ENCODE peak calls at places on chromosomes 13 and 19, in seven cellular contexts. M is psoas muscle, G is K562, O is tibial nerve, V is tibial artery, E is cardiac fibroblast, Y is cardiac muscle cell. Z is an unnamed sample.

GRCh38 chr13:68048802-68049359 is 818.7 kb upstream of the PCDH9 start:
- DNase-seq in M (no peak), G (no peak), O (no peak), V (no peak), E (no peak), Y (no peak), Z (no peak)

GRCh38 chr13:108705031-108705430 is 75.6 kb downstream of the MYO16 start:
- DNase-seq in M (no peak), G (no peak), O (no peak), V (no peak), E (no peak), Y (no peak), Z (no peak)

GRCh38 chr19:4868286-4868834 is 893 bp upstream of the PLIN3 start:
- DNase-seq in M (no peak), G (no peak), O (no peak), V (no peak), E (no peak), Y (no peak), Z (no peak)

GRCh38 chr19:46736544-46737274 is 9.1 kb upstream of the FKRP start:
- DNase-seq in M (no peak), G (peak), O (no peak), V (no peak), E (no peak), Y (peak), Z (no peak)

GRCh38 chr19:56827708-56828107 is 12.8 kb downstream of the PEG3 start:
- DNase-seq in M (no peak), G (no peak), O (no peak), V (no peak), E (no peak), Y (no peak), Z (no peak)

GRCh38 chr19:55418185-55418584 is 10.6 kb upstream of the UBE2S start:
- DNase-seq in M (no peak), G (peak), O (no peak), V (no peak), E (peak), Y (peak), Z (peak)

GRCh38 chr19:12159773-12160414 is 3.0 kb upstream of the ZNF136 start:
- DNase-seq in M (no peak), G (peak), O (no peak), V (no peak), E (no peak), Y (no peak), Z (peak)

GRCh38 chr19:41861098-41861768 is 1.2 kb downstream of the RPS19 start:
- DNase-seq in M (no peak), G (no peak), O (no peak), V (no peak), E (no peak), Y (no peak), Z (no peak)

GRCh38 chr13:36345438-36346221 is 564 bp downstream of the SPART start:
- DNase-seq in M (peak), G (peak), O (peak), V (peak), E (peak), Y (peak), Z (peak)

GRCh38 chr13:73401769-73402168 is 343.0 kb downstream of the KLF5 start:
- DNase-seq in M (no peak), G (no peak), O (no peak), V (no peak), E (no peak), Y (no peak), Z (no peak)

GRCh38 chr13:94479559-94480095 is at the start of gene DCT:
- DNase-seq in M (no peak), G (no peak), O (no peak), V (no peak), E (no peak), Y (no peak), Z (no peak)

GRCh38 chr13:73220966-73221720 is 162.3 kb downstream of the KLF5 start:
- DNase-seq in M (no peak), G (no peak), O (no peak), V (no peak), E (no peak), Y (no peak), Z (peak)

GRCh38 chr13:100860866-100861265 is 186.3 kb upstream of the TMTC4 start:
- DNase-seq in M (no peak), G (no peak), O (no peak), V (no peak), E (no peak), Y (no peak), Z (no peak)

GRCh38 chr19:38718747-38719543 is 25.3 kb downstream of the CAPN12 start:
- DNase-seq in M (peak), G (no peak), O (no peak), V (peak), E (peak), Y (peak), Z (no peak)

GRCh38 chr19:5590151-5590864 is 22.6 kb upstream of the TINCR start:
- DNase-seq in M (no peak), G (no peak), O (no peak), V (no peak), E (no peak), Y (no peak), Z (no peak)

GRCh38 chr13:95624020-95624419 is 20.5 kb downstream of the DZIP1 start:
- DNase-seq in M (no peak), G (peak), O (no peak), V (no peak), E (peak), Y (peak), Z (peak)

GRCh38 chr19:33177417-33177976 is 16.6 kb upstream of the LRP3 start:
- DNase-seq in M (no peak), G (no peak), O (no peak), V (no peak), E (no peak), Y (peak), Z (no peak)

GRCh38 chr19:45074744-45075143 is 1.5 kb downstream of the ZNF296 start:
- DNase-seq in M (no peak), G (no peak), O (no peak), V (no peak), E (no peak), Y (no peak), Z (no peak)

GRCh38 chr13:102699419-102699961 is 4.6 kb upstream of the METTL21C start:
- DNase-seq in M (no peak), G (no peak), O (no peak), V (no peak), E (no peak), Y (no peak), Z (no peak)

GRCh38 chr19:47284324-47284899 is 9.7 kb downstream of the INAFM1 start:
- DNase-seq in M (no peak), G (peak), O (no peak), V (no peak), E (peak), Y (peak), Z (peak)

GRCh38 chr19:8738377-8738776 is 16.9 kb downstream of the OR2Z1 start:
- DNase-seq in M (no peak), G (no peak), O (no peak), V (no peak), E (no peak), Y (no peak), Z (no peak)

DNA sequence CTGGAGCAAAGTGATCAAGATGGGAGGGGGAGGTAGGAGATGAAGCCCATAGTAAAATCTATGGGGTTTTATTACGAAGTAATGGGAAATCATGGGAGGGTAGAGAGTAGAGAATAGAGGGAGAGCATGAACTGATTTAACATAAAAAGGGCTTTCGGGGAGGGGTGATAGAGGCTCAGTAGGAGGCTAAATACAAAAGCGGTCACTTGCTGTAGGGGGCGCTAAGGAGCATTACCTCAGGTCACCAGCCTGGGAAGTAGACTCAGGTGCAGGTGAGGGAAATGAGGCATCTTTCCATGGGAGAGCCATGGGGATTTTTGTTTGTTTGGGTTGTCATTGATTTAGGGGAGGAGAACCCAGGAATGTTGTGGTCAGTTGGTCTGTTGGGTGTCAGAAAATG is 14.1 kb downstream of the KRTDAP start:
- DNase-seq in M (no peak), G (peak), O (no peak), V (no peak), E (no peak), Y (no peak), Z (peak)
- TF ChIP-seq CTCF in M (no peak), G (peak), O (no peak), V (no peak), E (peak), Y (peak), Z (peak)

GRCh38 chr19:3059653-3060052 is 2.6 kb downstream of the TLE5 start:
- DNase-seq in M (no peak), G (no peak), O (no peak), V (no peak), E (no peak), Y (no peak), Z (no peak)

GRCh38 chr19:3057275-3057714 is 5.0 kb downstream of the TLE5 start:
- DNase-seq in M (peak), G (peak), O (peak), V (peak), E (peak), Y (no peak), Z (no peak)

GRCh38 chr19:3058821-3059314 is 3.4 kb downstream of the TLE5 start:
- DNase-seq in M (no peak), G (no peak), O (no peak), V (no peak), E (no peak), Y (no peak), Z (no peak)

GRCh38 chr19:3056454-3057016 is 5.8 kb downstream of the TLE5 start:
- DNase-seq in M (no peak), G (peak), O (no peak), V (no peak), E (no peak), Y (no peak), Z (no peak)

GRCh38 chr19:3058009-3058820 is 4.1 kb downstream of the TLE5 start:
- DNase-seq in M (no peak), G (no peak), O (no peak), V (no peak), E (no peak), Y (no peak), Z (no peak)
- H3K4me3 ChIP-seq in M (peak), G (no peak), O (no peak), V (no peak), E (no peak), Y (no peak), Z (no peak)

DNA sequence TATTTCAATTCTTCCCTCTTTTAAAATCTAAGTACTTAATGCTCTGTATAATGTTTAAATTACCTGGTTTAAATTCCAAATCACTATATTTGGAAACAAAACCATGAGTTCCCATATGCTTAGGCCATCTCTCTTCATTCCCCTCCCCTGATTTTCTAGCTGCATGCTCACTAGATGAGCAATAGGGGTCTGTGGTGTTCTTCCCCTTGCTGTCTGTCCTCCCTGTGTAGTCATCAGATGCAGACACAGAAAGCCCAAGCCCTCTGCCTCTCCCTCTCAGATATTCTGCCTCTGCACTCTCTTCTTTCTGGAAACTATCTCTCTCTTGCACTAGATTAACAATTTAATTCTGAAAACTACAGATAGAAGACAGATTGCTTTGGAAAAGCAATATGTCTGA is 1730.2 kb downstream of the OLFM4 start:
- DNase-seq in M (no peak), G (no peak), O (no peak), V (no peak), E (no peak), Y (no peak), Z (no peak)
- TF ChIP-seq CTCF in M (no peak), G (no peak), O (no peak), V (no peak), E (no peak), Y (no peak), Z (no peak)

DNA sequence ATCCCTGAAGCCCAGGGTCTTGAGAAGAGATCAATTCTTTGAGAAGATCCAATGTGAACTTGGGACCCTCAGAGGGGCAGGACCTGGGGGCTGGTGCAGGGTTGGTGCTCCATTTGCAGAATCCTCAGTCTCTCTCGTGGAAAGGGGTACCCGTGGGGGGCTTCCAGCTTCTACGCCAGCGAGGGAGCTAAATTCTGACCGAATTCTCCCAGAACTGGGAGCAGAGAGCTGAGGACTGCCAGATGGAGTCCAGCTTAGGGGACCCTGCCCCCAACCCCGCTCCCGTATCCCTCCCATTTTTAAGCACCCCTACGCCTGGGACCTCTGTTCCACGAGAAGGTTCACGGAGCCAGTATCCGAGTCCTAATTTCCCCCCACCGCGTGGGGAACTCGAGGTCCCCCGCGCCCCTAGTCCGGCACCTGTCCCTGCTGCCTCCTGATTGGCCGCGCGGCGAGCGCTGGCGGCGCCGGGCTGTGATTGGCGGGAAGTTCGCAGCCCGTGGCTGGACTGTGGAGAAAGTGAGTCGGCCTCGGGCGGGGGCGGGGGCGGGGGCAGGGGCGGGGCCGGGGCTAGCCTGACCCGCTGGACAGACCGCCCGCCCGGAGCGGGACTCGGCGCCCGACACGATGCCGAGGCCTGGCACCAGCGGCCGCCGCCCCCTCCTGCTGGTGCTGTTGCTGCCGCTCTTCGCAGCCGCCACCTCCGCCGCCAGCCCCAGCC is 4.4 kb upstream of the LTBP4 start:
- DNase-seq in M (peak), G (peak), O (no peak), V (peak), E (peak), Y (peak), Z (no peak)
- H3K4me3 ChIP-seq in M (peak), G (peak), O (no peak), V (peak), E (peak), Y (peak), Z (no peak)

DNA sequence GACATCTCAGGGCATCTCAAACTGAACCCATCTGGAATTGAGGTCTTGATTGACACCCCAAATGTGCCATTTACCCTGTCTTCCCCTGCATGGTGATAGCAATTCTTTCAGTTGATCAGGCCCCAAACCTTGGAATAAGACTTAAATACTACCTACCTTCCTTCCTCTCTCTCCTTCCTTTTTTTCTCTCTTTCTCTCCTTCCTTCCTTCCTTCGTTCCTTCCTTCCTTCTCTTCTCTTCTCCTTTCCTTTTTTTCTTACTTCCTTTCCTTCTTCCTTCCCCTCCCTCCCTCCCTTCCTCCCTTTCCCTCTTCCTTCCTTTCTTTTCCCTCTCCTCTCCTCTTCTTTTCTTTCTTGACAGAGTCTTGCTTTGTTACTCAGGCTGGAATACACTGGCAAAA is 7.4 kb upstream of the GIPC1 start:
- DNase-seq in M (no peak), G (no peak), O (no peak), V (no peak), E (no peak), Y (no peak), Z (no peak)
- TF ChIP-seq CTCF in M (no peak), G (no peak), O (no peak), V (no peak), E (no peak), Y (no peak), Z (no peak)

GRCh38 chr13:109780880-109781383 is 5.5 kb downstream of the IRS2 start:
- DNase-seq in M (no peak), G (no peak), O (no peak), V (no peak), E (no peak), Y (no peak), Z (no peak)

GRCh38 chr13:109778102-109778542 is 8.3 kb downstream of the IRS2 start:
- DNase-seq in M (no peak), G (no peak), O (no peak), V (no peak), E (no peak), Y (no peak), Z (peak)

GRCh38 chr13:109781384-109782065 is 4.9 kb downstream of the IRS2 start:
- DNase-seq in M (no peak), G (no peak), O (no peak), V (peak), E (peak), Y (no peak), Z (peak)

GRCh38 chr13:109779876-109780516 is 6.4 kb downstream of the IRS2 start:
- DNase-seq in M (no peak), G (no peak), O (no peak), V (no peak), E (no peak), Y (no peak), Z (no peak)

GRCh38 chr13:109779074-109779473 is 7.3 kb downstream of the IRS2 start:
- DNase-seq in M (no peak), G (no peak), O (no peak), V (no peak), E (no peak), Y (no peak), Z (peak)
- H3K4me3 ChIP-seq in M (peak), G (no peak), O (peak), V (peak), E (peak), Y (no peak), Z (peak)

GRCh38 chr19:30167206-30167903 is 204.8 kb upstream of the ZNF536 start:
- DNase-seq in M (no peak), G (no peak), O (no peak), V (no peak), E (no peak), Y (no peak), Z (no peak)

GRCh38 chr19:30170081-30170480 is 202.1 kb upstream of the ZNF536 start:
- DNase-seq in M (no peak), G (no peak), O (no peak), V (no peak), E (no peak), Y (no peak), Z (no peak)

GRCh38 chr19:30169196-30169900 is 202.8 kb upstream of the ZNF536 start:
- DNase-seq in M (no peak), G (no peak), O (no peak), V (no peak), E (no peak), Y (no peak), Z (no peak)

GRCh38 chr19:30168760-30169159 is 203.4 kb upstream of the ZNF536 start:
- DNase-seq in M (no peak), G (no peak), O (no peak), V (no peak), E (no peak), Y (no peak), Z (no peak)

GRCh38 chr19:30167976-30168635 is 204.1 kb upstream of the ZNF536 start:
- DNase-seq in M (no peak), G (no peak), O (no peak), V (no peak), E (no peak), Y (no peak), Z (no peak)
- TF ChIP-seq CTCF in M (no peak), G (no peak), O (no peak), V (no peak), E (no peak), Y (no peak), Z (no peak)